ENCODE peak calls at places on chromosomes 4 and X, in nine cellular contexts. E is AG08396; X is activated CD4-positive, alpha-beta T cell treated with anti-CD3 and anti-CD28 coated beads for 1 hour; F is T-helper 1 cell; K is occipital lobe; V is DMS153; T is lower leg skin; L is progenitor cell of endocrine pancreas; J is KBM-7. O is an unnamed sample.
A peak's percentile ranks its signal among the peaks of the same experiment; 100 is the strongest.

GRCh38 chr4:86955888-86956451 is 21.2 kb downstream of the AFF1 start:
- DNase-seq in E (no peak), X (no peak), F (no peak), K (no peak), V (no peak), T (no peak), L (no peak), J (no peak), O (no peak)

GRCh38 chr4:88276952-88277710 is 7.2 kb downstream of the PPM1K start:
- DNase-seq in E (no peak), X (no peak), F (no peak), K (no peak), V (no peak), T (no peak), L (no peak), J (peak; percentile 47), O (no peak)

GRCh38 chrX:47662144-47662657 is 3.2 kb upstream of the UXT start:
- DNase-seq in E (peak; percentile 40), X (no peak), F (peak; percentile 40), K (no peak), V (no peak), T (no peak), L (no peak), J (no peak), O (no peak)

GRCh38 chrX:8748855-8749254 is 16.9 kb upstream of the ANOS1 start:
- DNase-seq in E (peak; percentile 44), X (no peak), F (peak; percentile 12), K (no peak), V (peak; percentile 16), T (no peak), L (no peak), J (peak; percentile 64), O (peak; percentile 23)

GRCh38 chrX:153494541-153495361 is at the start of gene BGN:
- DNase-seq in E (peak; percentile 73), X (no peak), F (no peak), K (no peak), V (no peak), T (no peak), L (no peak), J (no peak), O (no peak)

GRCh38 chrX:104902070-104902469 is 318.4 kb downstream of the TEX13A start:
- DNase-seq in E (no peak), X (no peak), F (no peak), K (no peak), V (no peak), T (no peak), L (no peak), J (no peak), O (no peak)

GRCh38 chrX:15694968-15695451 is 30.4 kb upstream of the CLTRN start:
- DNase-seq in E (no peak), X (no peak), F (no peak), K (no peak), V (no peak), T (no peak), L (no peak), J (no peak), O (no peak)

GRCh38 chr4:162115323-162115722 is 48.5 kb downstream of the FSTL5 start:
- DNase-seq in E (no peak), X (no peak), F (no peak), K (no peak), V (no peak), T (no peak), L (no peak), J (no peak), O (no peak)

GRCh38 chr4:183987529-183987946 is 82.4 kb downstream of the STOX2 start:
- DNase-seq in E (peak; percentile 83), X (no peak), F (no peak), K (peak; percentile 73), V (peak; percentile 51), T (peak; percentile 90), L (peak; percentile 19), J (no peak), O (no peak)

GRCh38 chrX:72536542-72536941 is 36.1 kb downstream of the HDAC8 start:
- DNase-seq in E (no peak), X (no peak), F (no peak), K (no peak), V (no peak), T (no peak), L (no peak), J (no peak), O (no peak)

GRCh38 chr4:84224522-84224921 is 274.6 kb downstream of the NKX6-1 start:
- DNase-seq in E (no peak), X (no peak), F (no peak), K (no peak), V (peak; percentile 98), T (no peak), L (no peak), J (no peak), O (no peak)

GRCh38 chrX:24837966-24838365 is 144.2 kb downstream of the POLA1 start:
- DNase-seq in E (no peak), X (no peak), F (no peak), K (no peak), V (no peak), T (no peak), L (no peak), J (no peak), O (no peak)

GRCh38 chr4:76536381-76536689 is 101.3 kb downstream of the SHROOM3 start:
- DNase-seq in E (no peak), X (no peak), F (no peak), K (no peak), V (no peak), T (no peak), L (no peak), J (no peak), O (no peak)

GRCh38 chrX:17692709-17693346 is 44.5 kb upstream of the SCML1 start:
- DNase-seq in E (peak; percentile 24), X (no peak), F (peak; percentile 17), K (no peak), V (no peak), T (no peak), L (no peak), J (no peak), O (no peak)

O was measured in CD8-positive, alpha-beta memory T cell.